ENCODE peak calls at places on chromosomes 12 and 14, in eight cellular contexts. E is RCC 7860; J is erythroblast; H is H54; N is stimulated activated CD4-positive, alpha-beta T cell treated with anti-CD3 and anti-CD28 coated beads, Interleukin-12 subunit alpha, Interleukin-12 subunit beta, amount 100 ng/mL, for 4 hours; I is NAMALWA; D is Right ventricle myocardium superior; M is HFF-Myc. C is an unnamed sample.

GRCh38 chr12:121364657-121365265 is 12.6 kb upstream of the ANAPC5 start:
- DNase-seq in D (no peak), M (no peak), N (no peak), H (peak), I (no peak), E (no peak), J (no peak), C (no peak)

GRCh38 chr12:5204831-5205230 is 161.2 kb downstream of the KCNA5 start:
- DNase-seq in N (no peak), J (no peak), I (no peak), D (no peak), H (no peak), E (no peak), M (no peak), C (no peak)

GRCh38 chr14:24261256-24261968 is 1.6 kb downstream of the TGM1 start:
- DNase-seq in N (no peak), H (no peak), D (no peak), I (no peak), M (no peak), J (no peak), E (no peak), C (no peak)

GRCh38 chr12:80509781-80510556 is 65.9 kb downstream of the PTPRQ start:
- DNase-seq in M (peak), H (no peak), J (no peak), I (no peak), E (no peak), D (no peak), N (no peak), C (no peak)

GRCh38 chr14:80356413-80356812 is 145.1 kb upstream of the DIO2 start:
- DNase-seq in E (no peak), M (no peak), I (peak), J (no peak), N (no peak), D (no peak), H (no peak), C (no peak)

GRCh38 chr14:100546051-100546443 is 41.2 kb downstream of the BEGAIN start:
- DNase-seq in E (no peak), N (no peak), I (no peak), D (peak), J (peak), M (no peak), H (no peak), C (no peak)

GRCh38 chr12:132070298-132070697 is 73.8 kb downstream of the DDX51 start:
- DNase-seq in N (no peak), D (no peak), I (no peak), M (no peak), H (no peak), E (no peak), J (no peak), C (no peak)

GRCh38 chr14:50828738-50829471 is 2.1 kb downstream of the NIN start:
- DNase-seq in H (no peak), E (no peak), D (no peak), N (no peak), I (peak), M (no peak), J (no peak), C (no peak)

GRCh38 chr12:110581951-110582285 is 1.2 kb downstream of the PPTC7 start:
- DNase-seq in M (no peak), D (no peak), H (no peak), J (no peak), I (peak), N (no peak), E (no peak), C (no peak)

GRCh38 chr12:129941646-129942045 is 37.8 kb upstream of the TMEM132D start:
- DNase-seq in J (no peak), E (no peak), I (no peak), M (no peak), N (no peak), D (no peak), H (no peak), C (no peak)

GRCh38 chr12:100058482-100059029 is 73.8 kb upstream of the ANKS1B start:
- DNase-seq in J (peak), N (no peak), E (peak), I (no peak), H (peak), M (peak), D (no peak), C (no peak)

GRCh38 chr12:68538722-68539614 is 71.7 kb upstream of the RAP1B start:
- DNase-seq in M (no peak), J (peak), N (peak), D (peak), I (no peak), E (no peak), H (no peak), C (no peak)

GRCh38 chr12:69238589-69239285 is 632 bp upstream of the CPSF6 start:
- DNase-seq in H (no peak), E (no peak), M (no peak), J (no peak), D (no peak), N (no peak), I (no peak), C (no peak)

GRCh38 chr12:110903511-110903910 is 16.9 kb downstream of the MYL2 start:
- DNase-seq in E (no peak), M (no peak), I (no peak), D (no peak), J (no peak), N (no peak), H (no peak), C (no peak)

GRCh38 chr14:79136437-79137430 is 966.6 kb downstream of the NRXN3 start:
- DNase-seq in I (no peak), J (no peak), D (no peak), N (no peak), E (no peak), H (no peak), M (no peak), C (no peak)